ENCODE peak calls at places on chromosomes 3 and 15, in ten cellular contexts. M, B, E, P, V, I, S, H, Y and N are unnamed samples.
A peak's percentile ranks its signal among the peaks of the same experiment; 100 is the strongest.

GRCh38 chr15:41558400-41559238 is at the start of gene TYRO3:
- DNase-seq in M (peak; percentile 68), B (no peak), E (peak; percentile 82), P (peak; percentile 86), V (peak; percentile 71), I (peak; percentile 51), S (peak; percentile 61), H (peak; percentile 48), Y (peak; percentile 75), N (peak; percentile 91)

GRCh38 chr3:115836944-115837343 is 213.6 kb downstream of the GAP43 start:
- DNase-seq in M (peak; percentile 5), B (no peak), E (peak; percentile 23), P (peak; percentile 40), V (no peak), I (peak; percentile 62), S (no peak), H (peak; percentile 34), Y (no peak), N (peak; percentile 22)

GRCh38 chr3:133328373-133328772 is 71.5 kb upstream of the BFSP2 start:
- DNase-seq in M (no peak), B (no peak), E (no peak), P (no peak), V (no peak), I (no peak), S (no peak), H (no peak), Y (no peak), N (no peak)

GRCh38 chr15:100997442-100997841 is 78.3 kb downstream of the LRRK1 start:
- DNase-seq in M (no peak), B (no peak), E (no peak), P (no peak), V (no peak), I (no peak), S (no peak), H (no peak), Y (no peak), N (no peak)

GRCh38 chr3:176796371-176796770 is 400.9 kb downstream of the TBL1XR1 start:
- DNase-seq in M (no peak), B (no peak), E (no peak), P (no peak), V (no peak), I (peak; percentile 37), S (no peak), H (no peak), Y (no peak), N (no peak)

GRCh38 chr15:34620814-34621213 is 37.4 kb upstream of the GOLGA8B start:
- DNase-seq in M (no peak), B (no peak), E (no peak), P (no peak), V (no peak), I (no peak), S (no peak), H (no peak), Y (no peak), N (no peak)

GRCh38 chr15:44188810-44189209 is 6.3 kb downstream of the FRMD5 start:
- DNase-seq in M (no peak), B (no peak), E (no peak), P (no peak), V (no peak), I (no peak), S (no peak), H (no peak), Y (no peak), N (no peak)

GRCh38 chr3:141456328-141456689 is 30.5 kb upstream of the RASA2 start:
- DNase-seq in M (no peak), B (no peak), E (no peak), P (no peak), V (no peak), I (peak; percentile 81), S (no peak), H (no peak), Y (no peak), N (no peak)

GRCh38 chr15:62999923-63000484 is 42.5 kb upstream of the TPM1 start:
- DNase-seq in M (no peak), B (no peak), E (no peak), P (peak; percentile 81), V (no peak), I (no peak), S (no peak), H (no peak), Y (no peak), N (no peak)

GRCh38 chr3:184565421-184566211 is 4.0 kb downstream of the EPHB3 start:
- DNase-seq in M (no peak), B (no peak), E (no peak), P (peak; percentile 64), V (no peak), I (peak; percentile 31), S (peak; percentile 87), H (no peak), Y (no peak), N (no peak)

GRCh38 chr3:23889401-23889800 is 27.4 kb downstream of the NKIRAS1 start:
- DNase-seq in M (no peak), B (no peak), E (no peak), P (no peak), V (no peak), I (no peak), S (no peak), H (no peak), Y (no peak), N (no peak)

GRCh38 chr3:184299488-184300376 is 691 bp downstream of the PSMD2 start:
- DNase-seq in M (no peak), B (no peak), E (peak; percentile 8), P (no peak), V (no peak), I (peak; percentile 64), S (no peak), H (no peak), Y (no peak), N (no peak)

GRCh38 chr3:55572816-55573215 is 85.7 kb upstream of the WNT5A start:
- DNase-seq in M (no peak), B (no peak), E (no peak), P (no peak), V (no peak), I (no peak), S (no peak), H (no peak), Y (no peak), N (no peak)

GRCh38 chr3:55571216-55571813 is 84.2 kb upstream of the WNT5A start:
- DNase-seq in M (no peak), B (no peak), E (no peak), P (no peak), V (no peak), I (no peak), S (no peak), H (no peak), Y (no peak), N (no peak)

GRCh38 chr3:55570361-55570760 is 83.3 kb upstream of the WNT5A start:
- DNase-seq in M (no peak), B (no peak), E (no peak), P (no peak), V (no peak), I (peak; percentile 53), S (no peak), H (no peak), Y (no peak), N (no peak)

GRCh38 chr3:55574671-55575070 is 87.6 kb upstream of the WNT5A start:
- DNase-seq in M (no peak), B (no peak), E (no peak), P (no peak), V (no peak), I (no peak), S (no peak), H (no peak), Y (no peak), N (no peak)

DNA sequence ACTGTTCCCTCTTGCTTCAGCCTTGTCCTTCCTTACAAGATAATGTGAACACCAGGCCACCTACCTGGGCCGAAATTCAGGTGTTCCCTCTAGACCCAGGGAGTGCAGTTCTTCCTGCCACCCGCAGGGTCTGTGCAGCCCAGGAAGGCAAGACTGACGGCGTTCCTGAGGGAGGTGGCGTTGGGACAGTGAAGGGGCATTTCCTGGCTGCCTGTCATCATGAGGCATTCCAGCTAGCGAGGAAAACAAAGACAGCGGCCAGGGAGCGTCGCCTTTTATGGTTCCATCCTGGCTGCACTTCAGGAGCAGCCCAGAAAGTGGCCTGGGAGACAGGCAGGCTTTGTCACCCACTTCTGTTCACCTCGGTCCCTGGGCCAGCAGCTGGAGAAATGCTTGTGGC is 84.8 kb upstream of the WNT5A start:
- DNase-seq in M (no peak), B (no peak), E (no peak), P (peak; percentile 83), V (no peak), I (no peak), S (peak; percentile 34), H (no peak), Y (peak; percentile 22), N (no peak)
- TF ChIP-seq CTCF in M (no peak), B (no peak), E (no peak), P (peak; percentile 45), V (no peak), I (peak; percentile 15), S (peak; percentile 36), H (no peak), Y (peak; percentile 34), N (no peak)

DNA sequence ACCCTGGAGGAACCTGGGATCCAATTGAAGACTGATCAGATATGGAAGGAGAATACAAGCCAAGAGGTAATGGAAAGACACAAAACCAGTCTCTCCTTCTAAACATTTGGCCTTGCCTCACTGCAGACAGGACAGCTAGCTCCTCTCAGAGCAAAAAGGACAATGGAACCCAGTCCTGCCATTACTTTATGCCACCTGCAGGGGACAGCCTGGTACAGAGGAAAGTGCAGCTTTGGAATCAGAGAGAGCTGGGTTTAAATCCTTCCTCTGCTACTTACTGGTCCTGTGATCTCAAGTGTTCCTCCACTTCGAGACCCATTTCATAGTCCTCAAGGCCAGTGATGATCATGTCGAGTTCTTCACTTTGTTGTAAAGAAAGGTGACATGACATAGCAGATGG is 159.4 kb upstream of the SMAD3 start:
- DNase-seq in M (peak; percentile 37), B (no peak), E (no peak), P (peak; percentile 19), V (no peak), I (no peak), S (no peak), H (no peak), Y (no peak), N (no peak)
- TF ChIP-seq CTCF in M (peak; percentile 30), B (peak; percentile 63), E (no peak), P (peak; percentile 43), V (no peak), I (no peak), S (no peak), H (peak; percentile 57), Y (no peak), N (peak; percentile 12)

GRCh38 chr3:195260286-195260905 is 10.6 kb downstream of the XXYLT1 start:
- DNase-seq in M (peak; percentile 84), B (no peak), E (no peak), P (peak; percentile 73), V (no peak), I (no peak), S (peak; percentile 66), H (no peak), Y (no peak), N (peak; percentile 55)
- TF ChIP-seq CTCF in M (no peak), B (peak; percentile 86), E (no peak), P (no peak), V (no peak), I (peak; percentile 3), S (no peak), H (no peak), Y (no peak), N (no peak)

GRCh38 chr3:17422636-17423035 is 319.8 kb downstream of the TBC1D5 start:
- DNase-seq in M (no peak), B (no peak), E (no peak), P (no peak), V (no peak), I (no peak), S (no peak), H (no peak), Y (no peak), N (no peak)

GRCh38 chr3:17420668-17421067 is 321.8 kb downstream of the TBC1D5 start:
- DNase-seq in M (no peak), B (peak; percentile 8), E (no peak), P (no peak), V (no peak), I (peak; percentile 26), S (no peak), H (no peak), Y (no peak), N (no peak)

GRCh38 chr3:17424137-17424536 is 318.3 kb downstream of the TBC1D5 start:
- DNase-seq in M (no peak), B (no peak), E (peak; percentile 10), P (no peak), V (no peak), I (no peak), S (no peak), H (no peak), Y (no peak), N (no peak)
- TF ChIP-seq CTCF in M (no peak), B (no peak), E (no peak), P (no peak), V (no peak), I (no peak), S (no peak), H (no peak), Y (no peak), N (no peak)